ENCODE peak calls at places on chromosomes 7 and 10, in ten cellular contexts. E, D, P, X, W, N, Z, S, C and Q are unnamed samples. For H3K27me3, the result is how much of the 10 kb centered on the place peaks cover.

GRCh38 chr7:134509010-134509409 is 18.4 kb upstream of the AKR1B10 start:
- DNase-seq in N (no peak), Z (no peak), D (no peak), P (no peak), W (no peak), S (no peak), X (no peak), E (no peak), C (no peak), Q (no peak)

GRCh38 chr10:43623351-43623750 is 17.1 kb downstream of the ZNF485 start:
- DNase-seq in E (no peak), C (no peak), W (no peak), N (no peak), D (no peak), P (no peak), X (no peak), S (no peak), Z (no peak), Q (no peak)

GRCh38 chr7:154390961-154391360 is 338.8 kb downstream of the DPP6 start:
- DNase-seq in C (no peak), X (no peak), Z (no peak), E (no peak), N (no peak), P (no peak), S (no peak), W (no peak), D (no peak), Q (no peak)

GRCh38 chr10:4111593-4111992 is 326.6 kb upstream of the KLF6 start:
- DNase-seq in X (no peak), W (no peak), P (no peak), N (no peak), S (no peak), D (no peak), Z (no peak), E (no peak), C (no peak), Q (no peak)

GRCh38 chr7:13742719-13743640 is 246.5 kb downstream of the ETV1 start:
- DNase-seq in N (peak), X (no peak), C (peak), S (no peak), Z (peak), D (no peak), E (no peak), P (no peak), W (peak), Q (peak)

GRCh38 chr10:15370212-15370740 is 813 bp downstream of the FAM171A1 start:
- DNase-seq in N (no peak), D (peak), E (no peak), P (no peak), X (no peak), Z (peak), S (peak), C (no peak), W (peak), Q (peak)

GRCh38 chr10:60502621-60503020 is 112.9 kb upstream of the ANK3 start:
- DNase-seq in D (no peak), S (no peak), P (no peak), X (no peak), N (no peak), E (no peak), Z (no peak), W (no peak), C (no peak), Q (no peak)

GRCh38 chr7:138954545-138955475 is 26.4 kb downstream of the KIAA1549 start:
- DNase-seq in S (no peak), E (no peak), N (no peak), W (no peak), X (no peak), Z (no peak), P (no peak), D (no peak), C (no peak), Q (no peak)

GRCh38 chr7:110090113-110090820 is 1000.7 kb upstream of the LRRN3 start:
- DNase-seq in S (no peak), W (peak), X (no peak), C (peak), E (peak), N (no peak), P (no peak), Z (no peak), D (no peak), Q (no peak)

GRCh38 chr10:124678566-124679240 is 65.5 kb downstream of the FAM53B start:
- DNase-seq in N (no peak), C (no peak), D (no peak), X (no peak), E (no peak), Z (no peak), S (no peak), W (no peak), P (no peak), Q (no peak)

GRCh38 chr7:21125297-21125696 is 302.6 kb upstream of the SP4 start:
- DNase-seq in W (no peak), N (no peak), S (no peak), P (no peak), E (no peak), D (no peak), Z (no peak), X (no peak), C (no peak), Q (no peak)
- TF ChIP-seq POLR2A in W (no peak), N (no peak), S (no peak), P (no peak), E (no peak), D (no peak), Z (no peak), X (no peak), C (no peak), Q (no peak)

GRCh38 chr7:155545348-155545747 is 1.0 kb downstream of the CNPY1 start:
- DNase-seq in D (no peak), Z (no peak), W (no peak), S (no peak), E (no peak), C (no peak), X (no peak), N (no peak), P (no peak), Q (no peak)
- TF ChIP-seq CTCF in D (no peak), Z (no peak), W (no peak), S (no peak), E (no peak), C (no peak), X (no peak), N (no peak), P (no peak), Q (no peak)

GRCh38 chr10:86375204-86375603 is 8.6 kb upstream of the GRID1 start:
- DNase-seq in W (peak), E (no peak), S (no peak), N (no peak), X (no peak), Z (no peak), D (no peak), P (no peak), C (no peak), Q (peak)
- H3K27me3 ChIP-seq in W (under half), E (half or more), S (under half), N (under half), X (under half), Z (half or more), D (under half), P (under half), C (under half), Q (under half)

GRCh38 chr7:104207731-104208420 is at the start of gene ORC5:
- DNase-seq in C (peak), X (peak), N (peak), E (peak), D (peak), S (peak), Z (peak), W (peak), P (peak), Q (peak)
- TF ChIP-seq POLR2A in C (peak), X (peak), N (no peak), E (peak), D (peak), S (peak), Z (peak), W (peak), P (peak), Q (peak)

GRCh38 chr7:80134536-80135305 is at the start of gene GNAI1:
- DNase-seq in E (peak), C (peak), W (peak), P (peak), D (peak), N (peak), Z (peak), X (peak), S (peak), Q (peak)
- TF ChIP-seq CTCF in E (peak), C (peak), W (no peak), P (no peak), D (peak), N (peak), Z (peak), X (peak), S (peak), Q (peak)

GRCh38 chr10:785539-786214 is 96.2 kb upstream of the DIP2C start:
- DNase-seq in P (peak), X (peak), Z (no peak), D (no peak), W (no peak), N (peak), S (no peak), C (no peak), E (no peak), Q (no peak)

GRCh38 chr10:786666-787512 is 97.4 kb upstream of the DIP2C start:
- DNase-seq in N (peak), W (no peak), S (no peak), D (no peak), C (no peak), P (no peak), Z (no peak), X (peak), E (no peak), Q (no peak)

GRCh38 chr10:784377-784758 is 94.9 kb upstream of the DIP2C start:
- DNase-seq in X (peak), Z (peak), N (peak), W (peak), E (no peak), C (peak), S (no peak), P (peak), D (no peak), Q (no peak)

GRCh38 chr10:782751-783648 is 93.5 kb upstream of the DIP2C start:
- DNase-seq in W (no peak), N (peak), Z (peak), C (no peak), E (no peak), D (no peak), X (peak), S (no peak), P (no peak), Q (no peak)

GRCh38 chr10:784759-785538 is 95.5 kb upstream of the DIP2C start:
- DNase-seq in W (peak), E (no peak), X (peak), D (peak), N (peak), Z (peak), C (peak), P (peak), S (peak), Q (peak)
- H3K27me3 ChIP-seq in W (under half), E (under half), X (under half), D (under half), N (under half), Z (under half), C (under half), P (under half), S (under half), Q (under half)

DNA sequence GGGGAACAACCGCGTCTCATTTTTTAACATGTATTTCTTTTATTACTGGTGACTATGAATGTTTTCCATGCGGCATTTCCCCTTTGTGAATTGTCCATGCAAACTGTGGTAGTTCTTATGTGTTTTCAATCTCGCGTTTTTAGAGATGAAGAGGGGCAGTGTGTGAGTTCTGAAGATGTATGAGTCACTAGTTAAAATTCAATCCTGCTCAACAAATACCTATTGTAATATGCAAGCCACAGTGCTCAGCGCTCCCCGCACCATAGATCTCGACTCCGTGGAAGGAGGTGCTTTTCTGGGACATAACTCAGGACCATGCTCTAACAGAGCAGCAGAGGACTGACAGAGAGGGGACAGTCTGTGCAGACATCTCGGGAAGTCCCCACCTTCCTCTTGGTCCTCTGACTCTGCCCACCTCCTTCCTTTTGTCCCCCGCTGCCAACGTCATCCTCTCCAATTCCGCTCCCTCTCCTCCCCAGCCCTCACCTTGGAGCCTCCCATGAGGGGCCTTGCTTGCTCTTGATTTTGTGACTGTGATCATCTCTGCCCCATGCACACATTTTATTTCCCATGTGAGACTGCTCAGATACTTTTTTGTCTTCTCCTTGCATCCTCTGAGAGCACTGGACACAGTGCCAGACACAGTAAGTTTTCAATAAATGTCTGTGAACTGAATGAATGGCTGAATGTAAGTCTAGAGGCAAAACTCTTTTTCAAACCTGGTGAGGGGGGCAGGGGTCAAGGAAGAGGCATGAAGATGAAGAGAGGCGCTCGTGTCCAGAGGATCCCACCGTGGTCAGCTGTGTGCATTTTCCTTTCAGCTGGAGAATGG is 42.7 kb upstream of the PLEKHA1 start:
- DNase-seq in C (no peak), P (peak), W (no peak), E (peak), N (no peak), D (no peak), Z (no peak), S (no peak), X (no peak), Q (no peak)
- TF ChIP-seq POLR2A in C (no peak), P (no peak), W (no peak), E (peak), N (no peak), D (no peak), Z (no peak), S (no peak), X (no peak), Q (no peak)

DNA sequence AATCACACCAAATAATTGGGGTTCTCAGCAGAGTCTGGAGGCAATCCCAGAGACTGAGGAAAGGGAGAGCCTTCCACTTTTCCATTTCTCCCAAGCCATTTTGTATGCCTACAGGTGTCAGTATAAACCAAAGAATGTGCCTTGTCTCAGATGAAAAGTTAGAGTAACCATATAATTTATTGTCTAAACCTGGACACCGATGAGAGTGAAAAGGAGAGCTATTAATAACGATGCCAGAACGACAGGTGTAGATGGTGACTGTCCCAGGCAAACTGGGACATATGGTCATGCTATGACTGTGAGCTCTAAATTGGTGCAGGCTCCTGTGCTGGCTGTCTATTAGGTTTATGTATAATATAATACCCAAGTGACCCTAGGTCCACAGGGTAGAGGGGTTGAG is 219.6 kb downstream of the ARHGAP12 start:
- DNase-seq in P (no peak), Z (no peak), N (no peak), X (no peak), D (no peak), E (no peak), C (no peak), W (no peak), S (no peak), Q (no peak)
- TF ChIP-seq CTCF in P (no peak), Z (no peak), N (no peak), X (peak), D (no peak), E (no peak), C (peak), W (no peak), S (no peak), Q (peak)

GRCh38 chr7:158076656-158077055 is 511.0 kb downstream of the PTPRN2 start:
- DNase-seq in X (peak), C (no peak), Z (no peak), N (no peak), S (no peak), P (no peak), E (no peak), D (no peak), W (no peak), Q (no peak)
- H3K27me3 ChIP-seq in X (under half), C (under half), Z (under half), N (under half), S (under half), P (under half), E (under half), D (under half), W (under half), Q (under half)